ENCODE peak calls at places on chromosomes 4 and X, in nine cellular contexts. One of them, this sample, is unnamed.

GRCh38 chr4:42397256-42397634 is at the start of gene SHISA3:
- DNase-seq in H9: peak
- DNase-seq in GM10248: peak
- DNase-seq in natural killer cell: no peak
- DNase-seq in psoas muscle: peak
- DNase-seq in HCT116: no peak
- DNase-seq in cardiac fibroblast: peak
- DNase-seq in EH: no peak
- DNase-seq in AG04450: no peak
- DNase-seq in this sample: peak

GRCh38 chr4:36189511-36190226 is 54.6 kb downstream of the ARAP2 start:
- DNase-seq in H9: no peak
- DNase-seq in GM10248: peak
- DNase-seq in natural killer cell: no peak
- DNase-seq in psoas muscle: no peak
- DNase-seq in HCT116: no peak
- DNase-seq in cardiac fibroblast: no peak
- DNase-seq in EH: no peak
- DNase-seq in AG04450: no peak
- DNase-seq in this sample: no peak

GRCh38 chrX:53831662-53832635 is 145.4 kb upstream of the HUWE1 start:
- DNase-seq in H9: peak
- DNase-seq in GM10248: peak
- DNase-seq in natural killer cell: no peak
- DNase-seq in psoas muscle: no peak
- DNase-seq in HCT116: peak
- DNase-seq in cardiac fibroblast: peak
- DNase-seq in EH: peak
- DNase-seq in AG04450: no peak
- DNase-seq in this sample: peak

GRCh38 chr4:83830138-83830537 is 294.2 kb downstream of the GPAT3 start:
- DNase-seq in H9: no peak
- DNase-seq in GM10248: no peak
- DNase-seq in natural killer cell: no peak
- DNase-seq in psoas muscle: no peak
- DNase-seq in HCT116: no peak
- DNase-seq in cardiac fibroblast: no peak
- DNase-seq in EH: no peak
- DNase-seq in AG04450: no peak
- DNase-seq in this sample: no peak

GRCh38 chr4:157907224-157907623 is 265.6 kb downstream of the GASK1B start:
- DNase-seq in H9: no peak
- DNase-seq in GM10248: no peak
- DNase-seq in natural killer cell: no peak
- DNase-seq in psoas muscle: no peak
- DNase-seq in HCT116: no peak
- DNase-seq in cardiac fibroblast: no peak
- DNase-seq in EH: no peak
- DNase-seq in AG04450: no peak
- DNase-seq in this sample: no peak

GRCh38 chrX:150326843-150327242 is 36.3 kb upstream of the MAMLD1 start:
- DNase-seq in H9: no peak
- DNase-seq in GM10248: no peak
- DNase-seq in natural killer cell: no peak
- DNase-seq in psoas muscle: no peak
- DNase-seq in HCT116: no peak
- DNase-seq in cardiac fibroblast: no peak
- DNase-seq in EH: no peak
- DNase-seq in AG04450: no peak
- DNase-seq in this sample: no peak

GRCh38 chr4:54657556-54658313 is at the start of gene KIT:
- DNase-seq in H9: peak
- DNase-seq in GM10248: peak
- DNase-seq in natural killer cell: peak
- DNase-seq in psoas muscle: peak
- DNase-seq in HCT116: no peak
- DNase-seq in cardiac fibroblast: peak
- DNase-seq in EH: peak
- DNase-seq in AG04450: no peak
- DNase-seq in this sample: peak

GRCh38 chr4:106245176-106245575 is 70.8 kb downstream of the TBCK start:
- DNase-seq in H9: no peak
- DNase-seq in GM10248: no peak
- DNase-seq in natural killer cell: no peak
- DNase-seq in psoas muscle: no peak
- DNase-seq in HCT116: no peak
- DNase-seq in cardiac fibroblast: no peak
- DNase-seq in EH: no peak
- DNase-seq in AG04450: no peak
- DNase-seq in this sample: no peak

GRCh38 chrX:11768039-11768438 is 10.0 kb downstream of the MSL3 start:
- DNase-seq in H9: no peak
- DNase-seq in GM10248: peak
- DNase-seq in natural killer cell: no peak
- DNase-seq in psoas muscle: no peak
- DNase-seq in HCT116: no peak
- DNase-seq in cardiac fibroblast: no peak
- DNase-seq in EH: no peak
- DNase-seq in AG04450: no peak
- DNase-seq in this sample: no peak

GRCh38 chrX:31499120-31499519 is 427.3 kb upstream of the FTHL17 start:
- DNase-seq in H9: no peak
- DNase-seq in GM10248: no peak
- DNase-seq in natural killer cell: no peak
- DNase-seq in psoas muscle: no peak
- DNase-seq in HCT116: no peak
- DNase-seq in cardiac fibroblast: peak
- DNase-seq in EH: peak
- DNase-seq in AG04450: no peak
- DNase-seq in this sample: no peak

GRCh38 chr4:43224591-43224990 is 332.1 kb downstream of the GRXCR1 start:
- DNase-seq in H9: no peak
- DNase-seq in GM10248: no peak
- DNase-seq in natural killer cell: no peak
- DNase-seq in psoas muscle: no peak
- DNase-seq in HCT116: no peak
- DNase-seq in cardiac fibroblast: peak
- DNase-seq in EH: no peak
- DNase-seq in AG04450: no peak
- DNase-seq in this sample: no peak

GRCh38 chrX:41922125-41922521 is 1.2 kb downstream of the CASK start:
- DNase-seq in H9: no peak
- DNase-seq in GM10248: peak
- DNase-seq in natural killer cell: no peak
- DNase-seq in psoas muscle: no peak
- DNase-seq in HCT116: no peak
- DNase-seq in cardiac fibroblast: peak
- DNase-seq in EH: peak
- DNase-seq in AG04450: no peak
- DNase-seq in this sample: no peak

GRCh38 chr4:15197005-15197404 is 194.7 kb downstream of the CPEB2 start:
- DNase-seq in H9: peak
- DNase-seq in GM10248: no peak
- DNase-seq in natural killer cell: no peak
- DNase-seq in psoas muscle: no peak
- DNase-seq in HCT116: no peak
- DNase-seq in cardiac fibroblast: peak
- DNase-seq in EH: peak
- DNase-seq in AG04450: no peak
- DNase-seq in this sample: peak

GRCh38 chrX:34653811-34654210 is 3.3 kb downstream of the TMEM47 start:
- DNase-seq in H9: no peak
- DNase-seq in GM10248: no peak
- DNase-seq in natural killer cell: no peak
- DNase-seq in psoas muscle: no peak
- DNase-seq in HCT116: no peak
- DNase-seq in cardiac fibroblast: no peak
- DNase-seq in EH: peak
- DNase-seq in AG04450: no peak
- DNase-seq in this sample: no peak

GRCh38 chr4:10179957-10180602 is 63.5 kb upstream of the WDR1 start:
- DNase-seq in H9: no peak
- DNase-seq in GM10248: no peak
- DNase-seq in natural killer cell: no peak
- DNase-seq in psoas muscle: no peak
- DNase-seq in HCT116: no peak
- DNase-seq in cardiac fibroblast: peak
- DNase-seq in EH: peak
- DNase-seq in AG04450: no peak
- DNase-seq in this sample: no peak

GRCh38 chr4:133157460-133158160 is 8.5 kb downstream of the PCDH10 start:
- DNase-seq in H9: no peak
- DNase-seq in GM10248: no peak
- DNase-seq in natural killer cell: no peak
- DNase-seq in psoas muscle: no peak
- DNase-seq in HCT116: no peak
- DNase-seq in cardiac fibroblast: no peak
- DNase-seq in EH: no peak
- DNase-seq in AG04450: no peak
- DNase-seq in this sample: no peak

GRCh38 chrX:50920132-50920531 is 9.6 kb downstream of the BMP15 start:
- DNase-seq in H9: no peak
- DNase-seq in GM10248: no peak
- DNase-seq in natural killer cell: no peak
- DNase-seq in psoas muscle: no peak
- DNase-seq in HCT116: no peak
- DNase-seq in cardiac fibroblast: peak
- DNase-seq in EH: peak
- DNase-seq in AG04450: no peak
- DNase-seq in this sample: no peak

GRCh38 chrX:49977319-49978090 is 55.1 kb downstream of the CLCN5 start:
- DNase-seq in H9: no peak
- DNase-seq in GM10248: no peak
- DNase-seq in natural killer cell: no peak
- DNase-seq in psoas muscle: no peak
- DNase-seq in HCT116: no peak
- DNase-seq in cardiac fibroblast: no peak
- DNase-seq in EH: no peak
- DNase-seq in AG04450: no peak
- DNase-seq in this sample: no peak

GRCh38 chrX:10077425-10078188 is 79.2 kb upstream of the CLCN4 start:
- DNase-seq in H9: no peak
- DNase-seq in GM10248: no peak
- DNase-seq in natural killer cell: no peak
- DNase-seq in psoas muscle: no peak
- DNase-seq in HCT116: no peak
- DNase-seq in cardiac fibroblast: no peak
- DNase-seq in EH: peak
- DNase-seq in AG04450: no peak
- DNase-seq in this sample: no peak

GRCh38 chr4:152633118-152633517 is 46.7 kb downstream of the TMEM154 start:
- DNase-seq in H9: peak
- DNase-seq in GM10248: no peak
- DNase-seq in natural killer cell: no peak
- DNase-seq in psoas muscle: no peak
- DNase-seq in HCT116: no peak
- DNase-seq in cardiac fibroblast: no peak
- DNase-seq in EH: peak
- DNase-seq in AG04450: no peak
- DNase-seq in this sample: no peak

GRCh38 chr4:43843501-43843900 is 605.1 kb downstream of the KCTD8 start:
- DNase-seq in H9: no peak
- DNase-seq in GM10248: no peak
- DNase-seq in natural killer cell: no peak
- DNase-seq in psoas muscle: no peak
- DNase-seq in HCT116: no peak
- DNase-seq in cardiac fibroblast: no peak
- DNase-seq in EH: no peak
- DNase-seq in AG04450: no peak
- DNase-seq in this sample: no peak

GRCh38 chr4:7876096-7876993 is 63.3 kb downstream of the AFAP1 start:
- DNase-seq in H9: peak
- DNase-seq in GM10248: no peak
- DNase-seq in natural killer cell: no peak
- DNase-seq in psoas muscle: no peak
- DNase-seq in HCT116: no peak
- DNase-seq in cardiac fibroblast: peak
- DNase-seq in EH: peak
- DNase-seq in AG04450: no peak
- DNase-seq in this sample: peak

GRCh38 chr4:137676357-137676998 is 144.2 kb upstream of the PCDH18 start:
- DNase-seq in H9: no peak
- DNase-seq in GM10248: no peak
- DNase-seq in natural killer cell: no peak
- DNase-seq in psoas muscle: no peak
- DNase-seq in HCT116: no peak
- DNase-seq in cardiac fibroblast: no peak
- DNase-seq in EH: no peak
- DNase-seq in AG04450: no peak
- DNase-seq in this sample: no peak

GRCh38 chrX:19743386-19743785 is 144.0 kb downstream of the SH3KBP1 start:
- DNase-seq in H9: no peak
- DNase-seq in GM10248: peak
- DNase-seq in natural killer cell: no peak
- DNase-seq in psoas muscle: no peak
- DNase-seq in HCT116: no peak
- DNase-seq in cardiac fibroblast: no peak
- DNase-seq in EH: no peak
- DNase-seq in AG04450: no peak
- DNase-seq in this sample: no peak

GRCh38 chr4:139015948-139016451 is 419 bp downstream of the NOCT start:
- DNase-seq in H9: no peak
- DNase-seq in GM10248: peak
- DNase-seq in natural killer cell: no peak
- DNase-seq in psoas muscle: no peak
- DNase-seq in HCT116: no peak
- DNase-seq in cardiac fibroblast: peak
- DNase-seq in EH: peak
- DNase-seq in AG04450: no peak
- DNase-seq in this sample: no peak

GRCh38 chr4:158074851-158075250 is 98.0 kb downstream of the GASK1B start:
- DNase-seq in H9: no peak
- DNase-seq in GM10248: no peak
- DNase-seq in natural killer cell: no peak
- DNase-seq in psoas muscle: no peak
- DNase-seq in HCT116: no peak
- DNase-seq in cardiac fibroblast: no peak
- DNase-seq in EH: no peak
- DNase-seq in AG04450: no peak
- DNase-seq in this sample: no peak

GRCh38 chr4:1641671-1642070 is 42.4 kb downstream of the FAM53A start:
- DNase-seq in H9: no peak
- DNase-seq in GM10248: no peak
- DNase-seq in natural killer cell: no peak
- DNase-seq in psoas muscle: no peak
- DNase-seq in HCT116: no peak
- DNase-seq in cardiac fibroblast: no peak
- DNase-seq in EH: no peak
- DNase-seq in AG04450: no peak
- DNase-seq in this sample: no peak

GRCh38 chr4:72375050-72375736 is 193.8 kb downstream of the ADAMTS3 start:
- DNase-seq in H9: no peak
- DNase-seq in GM10248: no peak
- DNase-seq in natural killer cell: no peak
- DNase-seq in psoas muscle: peak
- DNase-seq in HCT116: no peak
- DNase-seq in cardiac fibroblast: peak
- DNase-seq in EH: peak
- DNase-seq in AG04450: peak
- DNase-seq in this sample: no peak

GRCh38 chrX:43313035-43313434 is 343.1 kb upstream of the MAOA start:
- DNase-seq in H9: no peak
- DNase-seq in GM10248: no peak
- DNase-seq in natural killer cell: no peak
- DNase-seq in psoas muscle: no peak
- DNase-seq in HCT116: no peak
- DNase-seq in cardiac fibroblast: no peak
- DNase-seq in EH: no peak
- DNase-seq in AG04450: no peak
- DNase-seq in this sample: no peak

GRCh38 chr4:174579421-174579820 is 57.1 kb upstream of the HPGD start:
- DNase-seq in H9: no peak
- DNase-seq in GM10248: no peak
- DNase-seq in natural killer cell: no peak
- DNase-seq in psoas muscle: no peak
- DNase-seq in HCT116: no peak
- DNase-seq in cardiac fibroblast: no peak
- DNase-seq in EH: no peak
- DNase-seq in AG04450: no peak
- DNase-seq in this sample: no peak

GRCh38 chr4:1074077-1074476 is 39.3 kb downstream of the RNF212 start:
- DNase-seq in H9: no peak
- DNase-seq in GM10248: no peak
- DNase-seq in natural killer cell: no peak
- DNase-seq in psoas muscle: no peak
- DNase-seq in HCT116: no peak
- DNase-seq in cardiac fibroblast: no peak
- DNase-seq in EH: no peak
- DNase-seq in AG04450: no peak
- DNase-seq in this sample: no peak